ENCODE peak calls at places on chromosomes 13 and 19, in five cellular contexts. U is effector memory CD8-positive, alpha-beta T cell; X is activated T-cell treated with anti-CD3 and anti-CD28 coated beads, Interleukin-2, amount 50 U/mL, for 24 hours; J is memory B cell; Z is germinal center. P is an unnamed sample.

GRCh38 chr13:28872427-28873176 is 52.5 kb downstream of the MTUS2 start:
- DNase-seq in U (no peak), X (no peak), J (no peak), Z (no peak), P (no peak)

GRCh38 chr13:40398060-40398459 is 268.4 kb downstream of the FOXO1 start:
- DNase-seq in U (no peak), X (no peak), J (no peak), Z (no peak), P (no peak)

GRCh38 chr19:12137541-12137940 is 2.6 kb downstream of the ZNF20 start:
- DNase-seq in U (peak), X (no peak), J (peak), Z (peak), P (peak)

GRCh38 chr19:27774827-27775226 is 1438.1 kb downstream of the UQCRFS1 start:
- DNase-seq in U (peak), X (no peak), J (peak), Z (peak), P (no peak)

GRCh38 chr19:49555600-49556411 is 24.6 kb downstream of the NOSIP start:
- DNase-seq in U (no peak), X (peak), J (no peak), Z (peak), P (peak)

GRCh38 chr13:57491318-57491717 is 140.2 kb upstream of the PCDH17 start:
- DNase-seq in U (no peak), X (no peak), J (no peak), Z (no peak), P (no peak)

GRCh38 chr19:5189318-5189607 is 151.3 kb downstream of the PTPRS start:
- DNase-seq in U (no peak), X (no peak), J (no peak), Z (no peak), P (no peak)

GRCh38 chr19:29561601-29562000 is 35.8 kb downstream of the VSTM2B start:
- DNase-seq in U (no peak), X (peak), J (no peak), Z (no peak), P (no peak)

GRCh38 chr19:32976223-32976805 is 4.3 kb downstream of the FAAP24 start:
- DNase-seq in U (peak), X (peak), J (peak), Z (peak), P (peak)

GRCh38 chr13:98022210-98022609 is 68.7 kb downstream of the IPO5 start:
- DNase-seq in U (no peak), X (no peak), J (no peak), Z (no peak), P (no peak)

GRCh38 chr19:34109596-34109995 is 62.7 kb upstream of the LSM14A start:
- DNase-seq in U (no peak), X (no peak), J (no peak), Z (no peak), P (no peak)

GRCh38 chr13:111210945-111211469 is 95.9 kb downstream of the ARHGEF7 start:
- DNase-seq in U (no peak), X (no peak), J (no peak), Z (no peak), P (no peak)

GRCh38 chr19:12913871-12914690 is 5.0 kb downstream of the SYCE2 start:
- DNase-seq in U (peak), X (peak), J (no peak), Z (no peak), P (peak)

P was measured in activated gamma-delta T cell treated with Interleukin-2 at 50 U/mL for 16 hours.